ENCODE peak calls at places on chromosome 15, in seven cellular contexts. I, T, U, A, M, W and Y are unnamed samples.

GRCh38 chr15:23572844-23573243 is 7.4 kb downstream of the MKRN3 start:
- DNase-seq in A (no peak), M (no peak), U (no peak), W (no peak), I (no peak), T (no peak), Y (no peak)

GRCh38 chr15:83018477-83018876 is 7.0 kb upstream of the C15orf40 start:
- DNase-seq in A (no peak), U (no peak), T (no peak), M (no peak), I (no peak), W (no peak), Y (no peak)

GRCh38 chr15:35304389-35304788 is 219.3 kb upstream of the NANOGP8 start:
- DNase-seq in A (no peak), M (no peak), W (no peak), T (no peak), U (no peak), I (no peak), Y (no peak)

GRCh38 chr15:74421302-74422245 is 12.2 kb downstream of the SEMA7A start:
- DNase-seq in W (no peak), A (no peak), T (no peak), U (no peak), I (no peak), M (no peak), Y (no peak)

GRCh38 chr15:50487287-50487686 is 59.2 kb downstream of the USP50 start:
- DNase-seq in U (no peak), I (peak), T (no peak), M (no peak), W (no peak), A (no peak), Y (no peak)

GRCh38 chr15:83837946-83838571 is 184.1 kb downstream of the ADAMTSL3 start:
- DNase-seq in M (no peak), T (peak), U (no peak), A (peak), I (peak), W (peak), Y (peak)

GRCh38 chr15:75029378-75030022 is 6.1 kb downstream of the PPCDC start:
- DNase-seq in U (peak), A (peak), W (peak), I (peak), T (peak), M (peak), Y (peak)

GRCh38 chr15:85870216-85871014 is 75.7 kb upstream of the KLHL25 start:
- DNase-seq in I (no peak), A (no peak), M (no peak), U (no peak), W (no peak), T (no peak), Y (no peak)